ENCODE peak calls at places on chromosome 15, in six cellular contexts. L is psoas muscle, Q is right lobe of liver, N is cardiac muscle cell, P is tibial artery, G is fibroblast of pulmonary artery. T is an unnamed sample.

GRCh38 chr15:29952245-29952644 is 130.0 kb upstream of the TJP1 start:
- DNase-seq in P (no peak), N (no peak), L (no peak), G (no peak), Q (no peak), T (no peak)

GRCh38 chr15:20645956-20646355 is 104.4 kb upstream of the GOLGA6L6 start:
- DNase-seq in L (no peak), P (no peak), Q (no peak), N (peak; percentile 6), G (no peak), T (peak; percentile 44)

GRCh38 chr15:99441871-99442267 is 123.9 kb upstream of the MEF2A start:
- DNase-seq in G (no peak), L (no peak), P (peak; percentile 62), Q (no peak), N (no peak), T (no peak)

GRCh38 chr15:36609793-36610192 is 30.4 kb downstream of the CDIN1 start:
- DNase-seq in G (no peak), P (no peak), N (no peak), Q (no peak), L (no peak), T (no peak)

GRCh38 chr15:35665855-35666536 is 120.0 kb upstream of the DPH6 start:
- DNase-seq in N (peak; percentile 33), G (no peak), P (peak; percentile 68), Q (no peak), L (peak; percentile 13), T (no peak)

GRCh38 chr15:28892789-28893610 is 7.2 kb downstream of the APBA2 start:
- DNase-seq in Q (no peak), L (no peak), G (peak; percentile 21), P (no peak), N (peak; percentile 31), T (no peak)

GRCh38 chr15:64611085-64611484 is 150.7 kb downstream of the ZNF609 start:
- DNase-seq in N (no peak), Q (no peak), L (no peak), G (no peak), P (no peak), T (no peak)

GRCh38 chr15:85800460-85801123 is 5.9 kb upstream of the KLHL25 start:
- DNase-seq in G (peak; percentile 39), P (no peak), Q (peak; percentile 82), N (peak; percentile 30), L (peak; percentile 77), T (peak; percentile 85)

GRCh38 chr15:50181206-50181982 is 602 bp upstream of the SLC27A2 start:
- DNase-seq in N (no peak), L (no peak), P (no peak), Q (peak; percentile 49), G (no peak), T (no peak)

GRCh38 chr15:71752604-71753289 is 57.6 kb upstream of the NR2E3 start:
- DNase-seq in G (peak; percentile 95), L (peak; percentile 24), P (no peak), N (peak; percentile 92), Q (no peak), T (peak; percentile 88)

GRCh38 chr15:62545392-62546227 is 380.5 kb upstream of the C2CD4B start:
- DNase-seq in P (peak; percentile 80), Q (peak; percentile 27), G (peak; percentile 79), L (peak; percentile 44), N (peak; percentile 80), T (no peak)

GRCh38 chr15:80744826-80745225 is 34.3 kb upstream of the CEMIP start:
- DNase-seq in G (peak; percentile 27), Q (no peak), P (no peak), N (peak; percentile 26), L (no peak), T (no peak)

GRCh38 chr15:84099181-84099580 is 136.4 kb upstream of the GOLGA6L4 start:
- DNase-seq in L (peak; percentile 18), N (peak; percentile 69), Q (peak; percentile 21), G (peak; percentile 63), P (no peak), T (no peak)

GRCh38 chr15:26656080-26656479 is 116.8 kb downstream of the GABRB3 start:
- DNase-seq in G (no peak), L (no peak), N (no peak), Q (no peak), P (no peak), T (no peak)

GRCh38 chr15:79186616-79187015 is 95.9 kb upstream of the ANKRD34C start:
- DNase-seq in G (no peak), P (no peak), N (no peak), Q (no peak), L (no peak), T (no peak)

GRCh38 chr15:76480267-76480666 is 143.7 kb downstream of the ISL2 start:
- DNase-seq in Q (no peak), N (no peak), P (no peak), G (no peak), L (no peak), T (no peak)

GRCh38 chr15:67185621-67186225 is 68.7 kb downstream of the AAGAB start:
- DNase-seq in N (peak; percentile 60), P (peak; percentile 64), L (peak; percentile 54), G (no peak), Q (no peak), T (peak; percentile 39)

GRCh38 chr15:70149667-70150404 is 52.1 kb upstream of the TLE3 start:
- DNase-seq in N (peak; percentile 65), P (no peak), G (peak; percentile 74), L (no peak), Q (no peak), T (no peak)

GRCh38 chr15:81752149-81752942 is 293.5 kb downstream of the MEX3B start:
- DNase-seq in N (peak; percentile 76), Q (peak; percentile 51), L (peak; percentile 51), G (peak; percentile 50), P (peak; percentile 69), T (no peak)

DNA sequence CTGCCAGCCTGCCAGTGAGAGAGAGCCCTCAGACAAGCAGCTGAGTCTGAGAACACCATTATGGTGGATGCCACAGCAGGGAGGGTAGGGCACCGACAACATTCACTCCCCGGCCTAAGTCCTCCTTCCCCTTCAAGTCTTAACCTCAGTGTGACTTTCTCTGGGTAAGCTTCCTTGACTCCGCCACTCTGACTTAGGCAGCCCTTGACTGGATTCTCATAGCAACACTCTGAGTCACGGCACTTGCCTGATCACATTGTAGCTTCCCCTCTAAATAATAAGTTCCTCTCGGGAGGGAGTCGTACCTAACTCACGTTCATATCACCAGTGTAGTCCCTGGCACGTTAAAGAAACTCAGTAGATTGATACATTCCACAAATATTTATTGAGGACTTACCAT is 180.5 kb downstream of the FOXB1 start:
- DNase-seq in L (no peak), G (peak; percentile 3), Q (no peak), P (no peak), N (no peak), T (no peak)
- H3K4me3 ChIP-seq in L (no peak overlapping the region), G (no peak overlapping the region), Q (no peak overlapping the region), P (no peak overlapping the region), N (no peak overlapping the region), T (no peak overlapping the region)

GRCh38 chr15:40803688-40804087 is 3.2 kb upstream of the ZFYVE19 start:
- DNase-seq in N (no peak), Q (peak; percentile 34), P (no peak), G (no peak), L (no peak), T (peak; percentile 14)

GRCh38 chr15:40809051-40809450 is 1.8 kb upstream of the DNAJC17 start:
- DNase-seq in Q (peak; percentile 32), L (no peak), N (no peak), P (no peak), G (no peak), T (peak; percentile 39)

GRCh38 chr15:40806672-40807027 is 239 bp upstream of the ZFYVE19 start:
- DNase-seq in G (no peak), N (no peak), Q (no peak), L (no peak), P (no peak), T (no peak)

GRCh38 chr15:40807028-40807887 is at the start of the genes DNAJC17 and ZFYVE19:
- DNase-seq in Q (peak; percentile 97), L (peak; percentile 97), N (peak; percentile 99), G (peak; percentile 98), P (peak; percentile 98), T (peak; percentile 97)

DNA sequence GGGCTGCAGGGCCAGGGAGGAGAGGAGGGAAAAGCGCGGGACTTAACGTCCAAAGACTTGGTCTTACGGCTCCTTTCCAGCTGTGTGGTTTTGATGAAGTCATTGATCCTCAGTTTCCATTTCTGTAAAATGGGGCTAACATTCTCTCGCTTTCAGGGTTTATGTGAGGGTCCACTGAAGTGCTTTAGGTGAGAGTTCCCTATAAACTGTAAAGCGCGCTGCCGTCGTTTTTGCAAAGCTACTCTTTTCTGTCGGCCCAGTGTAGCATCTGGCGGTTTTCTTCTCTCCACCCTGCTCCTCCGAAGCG is 568 bp upstream of the DNAJC17 start:
- DNase-seq in G (no peak), Q (no peak), N (no peak), P (no peak), L (no peak), T (no peak)
- H3K4me3 ChIP-seq in G (peak overlapping the region; percentile 74), Q (peak overlapping the region; percentile 99), N (peak overlapping the region; percentile 73), P (peak overlapping the region; percentile 69), L (peak overlapping the region; percentile 87), T (peak overlapping the region; percentile 64)

GRCh38 chr15:75125935-75126334 is 75.7 kb upstream of the C15orf39 start:
- DNase-seq in P (no peak), N (no peak), G (no peak), Q (no peak), L (no peak), T (no peak)

GRCh38 chr15:75121547-75121946 is 80.1 kb upstream of the C15orf39 start:
- DNase-seq in Q (no peak), N (no peak), P (no peak), G (no peak), L (no peak), T (no peak)

GRCh38 chr15:75127186-75127585 is 74.5 kb upstream of the C15orf39 start:
- DNase-seq in N (no peak), Q (no peak), L (no peak), P (no peak), G (no peak), T (no peak)

GRCh38 chr15:75117993-75118392 is 83.7 kb upstream of the C15orf39 start:
- DNase-seq in L (no peak), N (no peak), G (no peak), P (no peak), Q (no peak), T (no peak)

DNA sequence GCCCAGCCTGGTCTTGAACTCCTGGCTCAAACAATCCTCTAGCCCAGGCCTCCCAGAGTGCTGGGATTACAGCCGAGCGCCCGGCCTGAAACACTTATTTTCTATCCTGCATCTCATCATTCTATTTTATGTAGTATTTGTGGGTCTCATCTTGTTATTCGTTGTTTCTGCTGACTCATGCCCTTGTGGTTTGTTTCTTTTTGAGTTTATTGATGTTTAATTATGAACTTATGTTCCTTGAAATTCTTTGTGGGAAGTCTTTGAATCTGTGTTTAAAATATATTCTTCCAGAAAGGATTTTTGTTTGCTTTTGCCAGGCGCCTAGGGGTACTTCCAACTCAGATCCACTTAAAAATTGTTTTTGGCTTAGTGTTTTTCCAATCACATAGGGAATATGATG is 78.3 kb upstream of the C15orf39 start:
- DNase-seq in L (no peak), P (no peak), G (no peak), Q (no peak), N (peak; percentile 29), T (no peak)
- H3K4me3 ChIP-seq in L (no peak overlapping the region), P (no peak overlapping the region), G (no peak overlapping the region), Q (no peak overlapping the region), N (no peak overlapping the region), T (no peak overlapping the region)

DNA sequence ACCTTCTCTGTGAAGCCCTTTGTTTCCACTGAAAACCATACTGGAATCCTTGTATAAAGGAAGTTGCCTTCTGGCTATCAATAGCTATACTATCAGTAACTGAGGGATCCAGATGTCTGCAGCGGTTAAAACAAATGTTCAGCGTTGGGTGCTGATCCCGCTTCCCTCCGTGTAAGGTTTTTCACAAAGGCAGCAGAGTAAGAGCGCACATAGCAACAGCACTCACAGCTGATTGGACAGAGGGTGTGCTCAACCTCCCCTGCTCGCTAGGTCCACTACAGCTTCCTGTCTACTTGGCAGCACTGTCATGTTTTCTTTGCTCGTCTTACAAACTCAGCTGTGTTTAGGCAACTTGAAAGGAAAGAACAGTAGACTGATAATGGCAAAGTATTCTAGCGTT is 27.3 kb downstream of the ATOSA start:
- DNase-seq in Q (peak; percentile 48), G (peak; percentile 96), N (peak; percentile 95), P (peak; percentile 76), L (peak; percentile 29), T (peak; percentile 73)
- H3K4me3 ChIP-seq in Q (peak overlapping the region; percentile 23), G (peak overlapping the region; percentile 47), N (peak overlapping the region; percentile 7), P (peak overlapping the region; percentile 26), L (peak overlapping the region; percentile 32), T (no peak overlapping the region)